ENCODE peak calls at places on chromosomes 13 and 19, in eight cellular contexts. X is H9, V is progenitor cell of endocrine pancreas, W is suprapubic skin, P is MM.1S, U is adrenal gland, D is Peyer's patch, E is OCI-LY7. K is an unnamed sample.

GRCh38 chr13:106916329-106916728 is 348.4 kb upstream of the ARGLU1 start:
- DNase-seq in X (no peak), V (no peak), W (no peak), P (no peak), U (no peak), D (no peak), E (no peak), K (no peak)

GRCh38 chr19:16778796-16779411 is 50.3 kb upstream of the SIN3B start:
- DNase-seq in X (peak; percentile 71), V (no peak), W (no peak), P (peak; percentile 66), U (peak; percentile 57), D (peak; percentile 68), E (peak; percentile 78), K (peak; percentile 72)

GRCh38 chr13:28429096-28429495 is 65.8 kb downstream of the FLT1 start:
- DNase-seq in X (no peak), V (no peak), W (no peak), P (no peak), U (no peak), D (no peak), E (no peak), K (no peak)

GRCh38 chr13:51444922-51445321 is 7.9 kb downstream of the INTS6 start:
- DNase-seq in X (no peak), V (no peak), W (no peak), P (no peak), U (no peak), D (no peak), E (no peak), K (no peak)

GRCh38 chr13:33730147-33730546 is 87.8 kb upstream of the RFC3 start:
- DNase-seq in X (no peak), V (no peak), W (no peak), P (no peak), U (no peak), D (no peak), E (peak; percentile 49), K (no peak)

GRCh38 chr13:99376132-99376531 is 68.9 kb upstream of the GPR183 start:
- DNase-seq in X (no peak), V (no peak), W (no peak), P (no peak), U (no peak), D (peak; percentile 88), E (peak; percentile 24), K (no peak)

GRCh38 chr19:8367327-8368001 is 3.5 kb downstream of the ANGPTL4 start:
- DNase-seq in X (peak; percentile 86), V (no peak), W (peak; percentile 90), P (no peak), U (peak; percentile 75), D (peak; percentile 41), E (no peak), K (peak; percentile 87)

GRCh38 chr19:55251296-55252081 is 7.3 kb downstream of the PPP6R1 start:
- DNase-seq in X (no peak), V (no peak), W (no peak), P (no peak), U (no peak), D (peak; percentile 49), E (peak; percentile 52), K (no peak)

GRCh38 chr19:49690656-49691242 is at the start of gene CPT1C:
- DNase-seq in X (peak; percentile 93), V (peak; percentile 64), W (peak; percentile 91), P (no peak), U (peak; percentile 78), D (peak; percentile 45), E (no peak), K (peak; percentile 85)

GRCh38 chr13:95355491-95355890 is 54.2 kb upstream of the ABCC4 start:
- DNase-seq in X (no peak), V (no peak), W (no peak), P (no peak), U (no peak), D (no peak), E (no peak), K (no peak)

GRCh38 chr13:76729690-76730089 is 156.5 kb downstream of the KCTD12 start:
- DNase-seq in X (no peak), V (no peak), W (no peak), P (peak; percentile 12), U (no peak), D (no peak), E (no peak), K (no peak)

GRCh38 chr19:46578450-46578849 is 22.7 kb upstream of the CALM3 start:
- DNase-seq in X (no peak), V (no peak), W (no peak), P (no peak), U (no peak), D (no peak), E (no peak), K (no peak)

GRCh38 chr19:18433039-18433691 is 4.8 kb downstream of the ISYNA1 start:
- DNase-seq in X (peak; percentile 63), V (no peak), W (no peak), P (no peak), U (peak; percentile 71), D (peak; percentile 66), E (peak; percentile 38), K (no peak)

GRCh38 chr13:50945669-50946068 is 36.1 kb downstream of the RNASEH2B start:
- DNase-seq in X (no peak), V (no peak), W (no peak), P (no peak), U (no peak), D (no peak), E (no peak), K (no peak)

GRCh38 chr19:3175761-3176714 is 2.5 kb upstream of the S1PR4 start:
- DNase-seq in X (no peak), V (no peak), W (no peak), P (no peak), U (no peak), D (peak; percentile 25), E (no peak), K (peak; percentile 91)

GRCh38 chr19:21322528-21322927 is 6.7 kb downstream of the ZNF708 start:
- DNase-seq in X (no peak), V (no peak), W (no peak), P (no peak), U (no peak), D (no peak), E (no peak), K (no peak)

GRCh38 chr19:31220540-31220939 is 128.7 kb downstream of the TSHZ3 start:
- DNase-seq in X (peak; percentile 48), V (no peak), W (no peak), P (no peak), U (no peak), D (no peak), E (peak; percentile 67), K (no peak)

GRCh38 chr19:45632468-45633196 is 6.6 kb downstream of the EML2 start:
- DNase-seq in X (peak; percentile 94), V (peak; percentile 62), W (peak; percentile 87), P (no peak), U (peak; percentile 90), D (no peak), E (peak; percentile 71), K (peak; percentile 88)

GRCh38 chr13:83499286-83499685 is 383.0 kb downstream of the SLITRK1 start:
- DNase-seq in X (no peak), V (no peak), W (no peak), P (no peak), U (no peak), D (no peak), E (no peak), K (no peak)

GRCh38 chr13:99403458-99403971 is 96.3 kb upstream of the GPR183 start:
- DNase-seq in X (no peak), V (no peak), W (no peak), P (no peak), U (no peak), D (no peak), E (no peak), K (no peak)

GRCh38 chr19:7841751-7842660 is 12.0 kb downstream of the EVI5L start:
- DNase-seq in X (no peak), V (no peak), W (no peak), P (no peak), U (no peak), D (no peak), E (no peak), K (no peak)

GRCh38 chr13:110173247-110173818 is 133.6 kb downstream of the COL4A1 start:
- DNase-seq in X (no peak), V (no peak), W (no peak), P (no peak), U (no peak), D (no peak), E (no peak), K (no peak)

GRCh38 chr13:91211548-91211947 is 135.9 kb upstream of the MIR17HG start:
- DNase-seq in X (no peak), V (no peak), W (no peak), P (no peak), U (no peak), D (no peak), E (no peak), K (no peak)

GRCh38 chr13:73061478-73062275 is 2.9 kb downstream of the KLF5 start:
- DNase-seq in X (no peak), V (no peak), W (no peak), P (no peak), U (no peak), D (no peak), E (no peak), K (no peak)
- TF ChIP-seq CTCF in X (no peak), V (no peak), W (no peak), P (no peak), U (no peak), D (no peak), E (no peak), K (no peak)

GRCh38 chr13:19601749-19602725 is 31.4 kb upstream of the MPHOSPH8 start:
- DNase-seq in X (peak; percentile 64), V (peak; percentile 66), W (no peak), P (peak; percentile 38), U (peak; percentile 18), D (no peak), E (no peak), K (peak; percentile 70)
- TF ChIP-seq CTCF in X (peak; percentile 56), V (peak; percentile 48), W (no peak), P (peak; percentile 13), U (peak; percentile 17), D (peak; percentile 28), E (no peak), K (peak; percentile 19)

DNA sequence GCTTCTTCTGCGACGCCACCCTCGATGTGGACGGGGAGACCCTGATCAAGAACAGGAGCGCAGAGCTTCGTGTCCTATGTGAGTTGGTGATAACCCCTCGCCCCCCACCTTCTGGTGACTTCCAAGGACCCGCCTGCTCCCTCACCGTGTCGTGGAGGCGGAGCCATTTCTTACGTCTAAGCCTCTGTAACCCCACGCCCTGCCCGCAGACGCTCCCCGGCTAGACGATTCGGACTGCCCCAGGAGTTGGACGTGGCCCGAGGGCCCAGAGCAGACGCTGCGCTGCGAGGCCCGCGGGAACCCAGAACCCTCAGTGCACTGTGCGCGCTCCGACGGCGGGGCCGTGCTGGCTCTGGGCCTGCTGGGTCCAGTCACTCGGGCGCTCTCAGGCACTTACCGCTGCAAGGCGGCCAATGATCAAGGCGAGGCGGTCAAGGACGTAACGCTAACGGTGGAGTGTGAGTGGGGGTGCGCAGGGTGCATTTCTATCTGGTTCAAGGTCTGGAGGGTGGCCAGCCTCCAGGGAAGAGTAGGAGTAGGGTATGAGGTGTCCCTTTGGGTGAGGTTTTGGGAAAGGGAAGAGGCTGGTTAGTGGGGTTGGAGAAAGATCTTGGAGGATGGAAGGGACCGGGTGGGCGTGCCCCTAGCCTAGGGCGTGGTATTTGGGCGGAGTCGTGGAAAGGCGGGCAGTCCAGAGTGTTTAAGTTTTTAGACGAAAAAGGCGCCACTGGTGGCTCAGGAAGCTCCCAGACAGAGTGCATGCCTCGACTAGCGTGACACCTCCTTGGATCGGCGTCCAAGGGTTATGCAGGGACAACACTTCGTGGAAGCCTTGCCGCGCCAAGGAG is 3.3 kb downstream of the ICAM5 start:
- DNase-seq in X (peak; percentile 66), V (no peak), W (no peak), P (no peak), U (no peak), D (no peak), E (no peak), K (no peak)
- TF ChIP-seq CTCF in X (no peak), V (no peak), W (no peak), P (no peak), U (no peak), D (no peak), E (no peak), K (no peak)

GRCh38 chr13:31175847-31176536 is 14.3 kb upstream of the HSPH1 start:
- DNase-seq in X (no peak), V (no peak), W (no peak), P (no peak), U (no peak), D (no peak), E (no peak), K (no peak)
- TF ChIP-seq CTCF in X (no peak), V (no peak), W (no peak), P (no peak), U (no peak), D (no peak), E (no peak), K (no peak)

K was measured in upper lobe of right lung.